ENCODE peak calls at places on chromosomes 4 and X, in four cellular contexts. K is stromal cell of bone marrow, Y is aorta, G is T-cell. A is an unnamed sample.
A peak's percentile ranks its signal among the peaks of the same experiment; 100 is the strongest.

GRCh38 chr4:186554890-186555827 is at the start of gene MTNR1A:
- DNase-seq in K (no peak), G (no peak), Y (no peak), A (no peak)

GRCh38 chr4:186623546-186623945 is 68.2 kb upstream of the MTNR1A start:
- DNase-seq in K (no peak), G (no peak), Y (no peak), A (no peak)

GRCh38 chrX:118221733-118222132 is 105.1 kb upstream of the KLHL13 start:
- DNase-seq in Y (no peak), G (no peak), K (peak; percentile 20), A (peak; percentile 4)

GRCh38 chr4:2850966-2851782 is 7.5 kb downstream of the ADD1 start:
- DNase-seq in K (no peak), G (no peak), Y (no peak), A (no peak)

GRCh38 chrX:120604359-120604782 is 470 bp downstream of the MCTS1 start:
- DNase-seq in Y (no peak), K (peak; percentile 16), G (peak; percentile 17), A (no peak)

GRCh38 chr4:24971192-24971591 is 58.4 kb upstream of the CCDC149 start:
- DNase-seq in G (no peak), K (no peak), Y (no peak), A (no peak)

GRCh38 chr4:76600447-76600846 is 165.4 kb downstream of the SHROOM3 start:
- DNase-seq in G (no peak), K (no peak), Y (no peak), A (no peak)

GRCh38 chr4:74535471-74535870 is 90.5 kb downstream of the AREG start:
- DNase-seq in K (no peak), Y (no peak), G (no peak), A (no peak)

GRCh38 chr4:84389406-84389805 is 109.7 kb downstream of the NKX6-1 start:
- DNase-seq in Y (no peak), K (peak; percentile 45), G (no peak), A (no peak)

GRCh38 chr4:148349153-148349552 is 93.1 kb downstream of the NR3C2 start:
- DNase-seq in G (no peak), K (no peak), Y (no peak), A (no peak)

GRCh38 chrX:115894087-115894486 is 276.5 kb upstream of the AGTR2 start:
- DNase-seq in Y (no peak), K (no peak), G (no peak), A (no peak)

GRCh38 chr4:128379860-128380259 is 92.2 kb upstream of the PGRMC2 start:
- DNase-seq in Y (peak; percentile 57), G (no peak), K (no peak), A (no peak)

GRCh38 chr4:97517948-97518347 is 625.3 kb downstream of the STPG2 start:
- DNase-seq in K (no peak), G (no peak), Y (no peak), A (no peak)

GRCh38 chr4:147567276-147567675 is 49.9 kb upstream of the TMEM184C start:
- DNase-seq in Y (no peak), G (no peak), K (no peak), A (no peak)

GRCh38 chrX:103726477-103726876 is 15.8 kb downstream of the TMEM31 start:
- DNase-seq in K (no peak), G (no peak), Y (no peak), A (no peak)

GRCh38 chr4:75845992-75846391 is 56.3 kb downstream of the PPEF2 start:
- DNase-seq in G (no peak), Y (no peak), K (no peak), A (no peak)

GRCh38 chrX:53682885-53683555 is 3.5 kb downstream of the HUWE1 start:
- DNase-seq in K (peak; percentile 25), Y (no peak), G (peak; percentile 12), A (no peak)

GRCh38 chr4:24476209-24476781 is 108.1 kb downstream of the DHX15 start:
- DNase-seq in G (no peak), K (no peak), Y (no peak), A (no peak)

GRCh38 chrX:13791559-13791958 is 25.3 kb downstream of the GPM6B start:
- DNase-seq in G (no peak), Y (no peak), K (no peak), A (no peak)

GRCh38 chr4:93302310-93302709 is 526.2 kb upstream of the ATOH1 start:
- DNase-seq in G (no peak), Y (no peak), K (no peak), A (no peak)

GRCh38 chr4:166965562-166965961 is 268.7 kb downstream of the SPOCK3 start:
- DNase-seq in Y (no peak), G (no peak), K (no peak), A (no peak)

GRCh38 chr4:188387134-188387791 is 248.0 kb downstream of the TRIML1 start:
- DNase-seq in K (peak; percentile 13), Y (no peak), G (no peak), A (peak; percentile 26)

GRCh38 chrX:144566592-144566991 is 680.7 kb upstream of the SPANXN1 start:
- DNase-seq in Y (no peak), K (no peak), G (no peak), A (no peak)

GRCh38 chrX:21705215-21705614 is 47.1 kb upstream of the KLHL34 start:
- DNase-seq in G (no peak), Y (no peak), K (no peak), A (no peak)

GRCh38 chr4:74408639-74409038 is 36.3 kb upstream of the AREG start:
- DNase-seq in K (no peak), G (no peak), Y (no peak), A (no peak)

GRCh38 chr4:4524364-4524763 is 17.5 kb downstream of the STX18 start:
- DNase-seq in K (no peak), Y (no peak), G (peak; percentile 19), A (no peak)

GRCh38 chr4:56656346-56656643 is 24.8 kb downstream of the HOPX start:
- DNase-seq in Y (no peak), K (no peak), G (no peak), A (no peak)

GRCh38 chr4:113880240-113881028 is 99.0 kb downstream of the ARSJ start:
- DNase-seq in K (no peak), Y (no peak), G (no peak), A (no peak)

GRCh38 chrX:22748093-22748999 is 251.4 kb upstream of the DDX53 start:
- DNase-seq in Y (peak; percentile 50), G (no peak), K (no peak), A (peak; percentile 6)

GRCh38 chr4:54547299-54548097 is 110.3 kb upstream of the KIT start:
- DNase-seq in G (no peak), Y (no peak), K (no peak), A (no peak)

GRCh38 chrX:15384304-15384703 is at the start of gene VEGFD:
- DNase-seq in K (peak; percentile 40), G (no peak), Y (no peak), A (no peak)

GRCh38 chr4:6001965-6002833 is 16.0 kb downstream of the C4orf50 start:
- DNase-seq in Y (no peak), K (no peak), G (no peak), A (no peak)